ENCODE peak calls at places on chromosomes 11 and 22, in six cellular contexts. One of them, this sample, is unnamed.

GRCh38 chr11:96044747-96045146 is 120.8 kb upstream of the MTMR2 start:
- DNase-seq in lower lobe of right lung: no peak
- DNase-seq in choroid plexus epithelial cell: no peak
- DNase-seq in AG10803: no peak
- DNase-seq in astrocyte: no peak
- DNase-seq in foreskin fibroblast: no peak
- DNase-seq in this sample: no peak

GRCh38 chr22:31135706-31136105 is 4.6 kb downstream of the PLA2G3 start:
- DNase-seq in lower lobe of right lung: no peak
- DNase-seq in choroid plexus epithelial cell: no peak
- DNase-seq in AG10803: no peak
- DNase-seq in astrocyte: no peak
- DNase-seq in foreskin fibroblast: no peak
- DNase-seq in this sample: no peak

GRCh38 chr11:18490736-18491485 is 35.3 kb downstream of the LDHAL6A start:
- DNase-seq in lower lobe of right lung: no peak
- DNase-seq in choroid plexus epithelial cell: no peak
- DNase-seq in AG10803: no peak
- DNase-seq in astrocyte: no peak
- DNase-seq in foreskin fibroblast: no peak
- DNase-seq in this sample: no peak

GRCh38 chr11:69156673-69157155 is 979 bp downstream of the SMIM38 start:
- DNase-seq in lower lobe of right lung: peak
- DNase-seq in choroid plexus epithelial cell: peak
- DNase-seq in AG10803: peak
- DNase-seq in astrocyte: no peak
- DNase-seq in foreskin fibroblast: peak
- DNase-seq in this sample: no peak

GRCh38 chr11:33775832-33776231 is 1.5 kb upstream of the FBXO3 start:
- DNase-seq in lower lobe of right lung: no peak
- DNase-seq in choroid plexus epithelial cell: no peak
- DNase-seq in AG10803: no peak
- DNase-seq in astrocyte: no peak
- DNase-seq in foreskin fibroblast: peak
- DNase-seq in this sample: no peak

GRCh38 chr11:129257512-129257911 is 65.4 kb upstream of the ARHGAP32 start:
- DNase-seq in lower lobe of right lung: no peak
- DNase-seq in choroid plexus epithelial cell: no peak
- DNase-seq in AG10803: no peak
- DNase-seq in astrocyte: no peak
- DNase-seq in foreskin fibroblast: no peak
- DNase-seq in this sample: no peak

GRCh38 chr22:19756288-19757128 is 4.1 kb upstream of the TBX1 start:
- DNase-seq in lower lobe of right lung: peak
- DNase-seq in choroid plexus epithelial cell: peak
- DNase-seq in AG10803: no peak
- DNase-seq in astrocyte: no peak
- DNase-seq in foreskin fibroblast: peak
- DNase-seq in this sample: no peak

GRCh38 chr11:10505278-10506012 is 35.5 kb downstream of the RNF141 start:
- DNase-seq in lower lobe of right lung: no peak
- DNase-seq in choroid plexus epithelial cell: peak
- DNase-seq in AG10803: no peak
- DNase-seq in astrocyte: peak
- DNase-seq in foreskin fibroblast: no peak
- DNase-seq in this sample: no peak

GRCh38 chr11:34757026-34757451 is 136.1 kb downstream of the EHF start:
- DNase-seq in lower lobe of right lung: no peak
- DNase-seq in choroid plexus epithelial cell: no peak
- DNase-seq in AG10803: no peak
- DNase-seq in astrocyte: no peak
- DNase-seq in foreskin fibroblast: peak
- DNase-seq in this sample: no peak

GRCh38 chr22:39514373-39514973 is 5.9 kb upstream of the ATF4 start:
- DNase-seq in lower lobe of right lung: peak
- DNase-seq in choroid plexus epithelial cell: peak
- DNase-seq in AG10803: peak
- DNase-seq in astrocyte: no peak
- DNase-seq in foreskin fibroblast: peak
- DNase-seq in this sample: no peak

GRCh38 chr22:38869663-38870062 is 2.4 kb downstream of the CBX6 start:
- DNase-seq in lower lobe of right lung: peak
- DNase-seq in choroid plexus epithelial cell: no peak
- DNase-seq in AG10803: no peak
- DNase-seq in astrocyte: no peak
- DNase-seq in foreskin fibroblast: no peak
- DNase-seq in this sample: no peak

GRCh38 chr11:113016905-113017304 is 55.7 kb downstream of the NCAM1 start:
- DNase-seq in lower lobe of right lung: no peak
- DNase-seq in choroid plexus epithelial cell: no peak
- DNase-seq in AG10803: no peak
- DNase-seq in astrocyte: no peak
- DNase-seq in foreskin fibroblast: peak
- DNase-seq in this sample: no peak

GRCh38 chr22:50299724-50300619 is 7.5 kb downstream of the PLXNB2 start:
- DNase-seq in lower lobe of right lung: no peak
- DNase-seq in choroid plexus epithelial cell: no peak
- DNase-seq in AG10803: no peak
- DNase-seq in astrocyte: no peak
- DNase-seq in foreskin fibroblast: peak
- DNase-seq in this sample: no peak

GRCh38 chr11:127962416-127962815 is 624.9 kb downstream of the ETS1 start:
- DNase-seq in lower lobe of right lung: no peak
- DNase-seq in choroid plexus epithelial cell: no peak
- DNase-seq in AG10803: peak
- DNase-seq in astrocyte: no peak
- DNase-seq in foreskin fibroblast: peak
- DNase-seq in this sample: no peak

GRCh38 chr22:46002757-46003270 is 25.9 kb upstream of the WNT7B start:
- DNase-seq in lower lobe of right lung: peak
- DNase-seq in choroid plexus epithelial cell: no peak
- DNase-seq in AG10803: peak
- DNase-seq in astrocyte: peak
- DNase-seq in foreskin fibroblast: peak
- DNase-seq in this sample: no peak

GRCh38 chr11:64318694-64319420 is 936 bp downstream of the PRDX5 start:
- DNase-seq in lower lobe of right lung: no peak
- DNase-seq in choroid plexus epithelial cell: no peak
- DNase-seq in AG10803: no peak
- DNase-seq in astrocyte: no peak
- DNase-seq in foreskin fibroblast: no peak
- DNase-seq in this sample: no peak

GRCh38 chr11:11148104-11148509 is 204.9 kb downstream of the CSNK2A3 start:
- DNase-seq in lower lobe of right lung: peak
- DNase-seq in choroid plexus epithelial cell: peak
- DNase-seq in AG10803: peak
- DNase-seq in astrocyte: peak
- DNase-seq in foreskin fibroblast: peak
- DNase-seq in this sample: peak

GRCh38 chr22:49119551-49119952 is 708.1 kb downstream of the BRD1 start:
- DNase-seq in lower lobe of right lung: no peak
- DNase-seq in choroid plexus epithelial cell: no peak
- DNase-seq in AG10803: no peak
- DNase-seq in astrocyte: no peak
- DNase-seq in foreskin fibroblast: no peak
- DNase-seq in this sample: no peak

GRCh38 chr22:18968011-18968749 is 32.1 kb upstream of the PRODH start:
- DNase-seq in lower lobe of right lung: peak
- DNase-seq in choroid plexus epithelial cell: peak
- DNase-seq in AG10803: peak
- DNase-seq in astrocyte: no peak
- DNase-seq in foreskin fibroblast: peak
- DNase-seq in this sample: no peak

GRCh38 chr11:115290479-115291390 is 213.5 kb downstream of the CADM1 start:
- DNase-seq in lower lobe of right lung: no peak
- DNase-seq in choroid plexus epithelial cell: no peak
- DNase-seq in AG10803: no peak
- DNase-seq in astrocyte: no peak
- DNase-seq in foreskin fibroblast: no peak
- DNase-seq in this sample: no peak

GRCh38 chr22:22897036-22897435 is 9.4 kb downstream of the IGLL5 start:
- DNase-seq in lower lobe of right lung: no peak
- DNase-seq in choroid plexus epithelial cell: no peak
- DNase-seq in AG10803: no peak
- DNase-seq in astrocyte: no peak
- DNase-seq in foreskin fibroblast: no peak
- DNase-seq in this sample: no peak

GRCh38 chr11:9962722-9963121 is 298.8 kb downstream of the SWAP70 start:
- DNase-seq in lower lobe of right lung: no peak
- DNase-seq in choroid plexus epithelial cell: peak
- DNase-seq in AG10803: no peak
- DNase-seq in astrocyte: no peak
- DNase-seq in foreskin fibroblast: no peak
- DNase-seq in this sample: no peak

GRCh38 chr22:45770506-45770905 is 98.9 kb downstream of the ATXN10 start:
- DNase-seq in lower lobe of right lung: no peak
- DNase-seq in choroid plexus epithelial cell: no peak
- DNase-seq in AG10803: no peak
- DNase-seq in astrocyte: no peak
- DNase-seq in foreskin fibroblast: no peak
- DNase-seq in this sample: no peak

GRCh38 chr22:22855617-22856308 is 31.9 kb upstream of the IGLL5 start:
- DNase-seq in lower lobe of right lung: no peak
- DNase-seq in choroid plexus epithelial cell: peak
- DNase-seq in AG10803: no peak
- DNase-seq in astrocyte: no peak
- DNase-seq in foreskin fibroblast: peak
- DNase-seq in this sample: no peak

GRCh38 chr11:2265396-2265795 is 5.0 kb downstream of the ASCL2 start:
- DNase-seq in lower lobe of right lung: peak
- DNase-seq in choroid plexus epithelial cell: no peak
- DNase-seq in AG10803: no peak
- DNase-seq in astrocyte: no peak
- DNase-seq in foreskin fibroblast: no peak
- DNase-seq in this sample: no peak

GRCh38 chr22:41619979-41620645 is 731 bp downstream of the DESI1 start:
- DNase-seq in lower lobe of right lung: peak
- DNase-seq in choroid plexus epithelial cell: no peak
- DNase-seq in AG10803: no peak
- DNase-seq in astrocyte: no peak
- DNase-seq in foreskin fibroblast: peak
- DNase-seq in this sample: no peak

GRCh38 chr11:19978668-19979518 is 181.4 kb downstream of the DBX1 start:
- DNase-seq in lower lobe of right lung: peak
- DNase-seq in choroid plexus epithelial cell: peak
- DNase-seq in AG10803: peak
- DNase-seq in astrocyte: peak
- DNase-seq in foreskin fibroblast: peak
- DNase-seq in this sample: peak

GRCh38 chr11:109308551-109308950 is 113.4 kb upstream of the C11orf87 start:
- DNase-seq in lower lobe of right lung: no peak
- DNase-seq in choroid plexus epithelial cell: no peak
- DNase-seq in AG10803: peak
- DNase-seq in astrocyte: no peak
- DNase-seq in foreskin fibroblast: no peak
- DNase-seq in this sample: no peak

GRCh38 chr11:72069787-72070251 is 10.5 kb downstream of the NUMA1 start:
- DNase-seq in lower lobe of right lung: peak
- DNase-seq in choroid plexus epithelial cell: peak
- DNase-seq in AG10803: peak
- DNase-seq in astrocyte: peak
- DNase-seq in foreskin fibroblast: peak
- DNase-seq in this sample: peak
- H3K4me3 ChIP-seq in lower lobe of right lung: peak
- H3K4me3 ChIP-seq in choroid plexus epithelial cell: peak
- H3K4me3 ChIP-seq in AG10803: peak
- H3K4me3 ChIP-seq in astrocyte: peak
- H3K4me3 ChIP-seq in foreskin fibroblast: peak
- H3K4me3 ChIP-seq in this sample: no peak

GRCh38 chr11:980438-981365 is 55.0 kb downstream of the AP2A2 start:
- DNase-seq in lower lobe of right lung: no peak
- DNase-seq in choroid plexus epithelial cell: peak
- DNase-seq in AG10803: peak
- DNase-seq in astrocyte: peak
- DNase-seq in foreskin fibroblast: peak
- DNase-seq in this sample: no peak
- TF ChIP-seq CTCF in lower lobe of right lung: peak
- TF ChIP-seq CTCF in choroid plexus epithelial cell: peak
- TF ChIP-seq CTCF in AG10803: peak
- TF ChIP-seq CTCF in astrocyte: no peak
- TF ChIP-seq CTCF in foreskin fibroblast: no peak
- TF ChIP-seq CTCF in this sample: no peak

DNA sequence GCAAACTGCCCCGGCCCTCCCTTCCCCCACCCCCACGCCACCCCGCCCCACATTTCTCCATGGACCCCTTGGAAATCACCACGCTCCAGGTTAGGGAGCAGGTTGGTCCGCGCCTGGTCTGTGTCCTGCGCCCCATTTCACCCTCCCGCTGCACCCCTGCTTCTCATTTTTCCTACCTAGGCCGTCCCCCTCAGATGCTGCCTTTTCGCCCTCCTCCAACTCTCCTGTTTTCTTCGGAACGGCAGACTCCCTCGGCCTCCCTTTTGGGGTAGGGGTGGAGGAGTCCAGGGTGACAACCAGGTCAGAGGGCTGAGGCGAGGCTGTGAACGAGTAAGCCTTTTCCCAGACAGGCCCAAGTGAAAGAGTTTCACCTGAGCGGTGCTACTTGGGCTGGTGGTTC is 893 bp upstream of the SCN4B start:
- DNase-seq in lower lobe of right lung: no peak
- DNase-seq in choroid plexus epithelial cell: no peak
- DNase-seq in AG10803: no peak
- DNase-seq in astrocyte: no peak
- DNase-seq in foreskin fibroblast: no peak
- DNase-seq in this sample: no peak
- H3K4me3 ChIP-seq in lower lobe of right lung: peak
- H3K4me3 ChIP-seq in choroid plexus epithelial cell: no peak
- H3K4me3 ChIP-seq in AG10803: no peak
- H3K4me3 ChIP-seq in astrocyte: no peak
- H3K4me3 ChIP-seq in foreskin fibroblast: no peak
- H3K4me3 ChIP-seq in this sample: no peak

DNA sequence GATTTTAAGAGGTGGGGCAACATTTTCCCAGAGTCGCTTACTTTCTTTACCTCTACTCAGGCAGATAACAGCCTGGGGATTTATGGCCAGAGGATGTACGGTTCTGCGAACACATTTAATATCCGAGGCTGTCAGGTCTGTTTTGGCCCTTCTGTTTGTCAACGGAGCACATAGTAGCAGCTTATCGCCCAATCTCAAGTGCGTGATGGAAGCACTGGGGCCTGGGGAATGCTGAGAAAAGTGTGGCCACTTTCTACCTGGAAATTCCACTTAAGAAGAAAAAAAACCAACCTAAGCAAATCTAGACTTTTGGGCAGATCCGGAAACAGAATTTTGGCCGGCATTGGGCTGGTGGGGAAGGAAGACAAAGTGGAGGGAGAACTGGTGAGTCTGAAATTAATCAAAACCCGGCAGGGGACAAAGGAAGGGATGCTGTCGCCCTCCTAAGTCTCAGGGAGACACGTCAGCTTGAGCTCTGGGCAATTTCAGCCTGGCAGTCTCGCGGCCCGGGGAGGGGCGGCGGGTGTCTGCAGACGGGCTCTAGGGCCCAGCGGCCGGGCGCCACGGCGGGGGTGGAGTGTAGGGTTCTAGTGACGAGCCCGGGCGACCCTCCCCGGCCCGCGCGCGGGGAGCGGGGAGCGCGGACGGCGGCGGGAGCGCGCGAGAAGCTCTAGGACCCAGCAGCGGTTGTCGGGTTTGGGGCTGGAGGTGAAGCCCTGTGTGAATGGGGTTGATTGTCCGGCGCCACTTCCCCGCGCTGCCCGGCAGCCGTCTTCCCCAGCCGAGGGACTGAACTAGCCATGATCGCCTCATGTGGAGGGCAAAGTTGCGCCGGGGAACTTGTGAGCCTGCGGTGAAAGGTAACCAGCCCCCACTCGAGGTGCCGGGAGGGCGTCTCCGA is at the start of gene AMOTL1:
- DNase-seq in lower lobe of right lung: peak
- DNase-seq in choroid plexus epithelial cell: peak
- DNase-seq in AG10803: peak
- DNase-seq in astrocyte: peak
- DNase-seq in foreskin fibroblast: peak
- DNase-seq in this sample: no peak
- TF ChIP-seq CTCF in lower lobe of right lung: no peak
- TF ChIP-seq CTCF in choroid plexus epithelial cell: no peak
- TF ChIP-seq CTCF in AG10803: peak
- TF ChIP-seq CTCF in astrocyte: no peak
- TF ChIP-seq CTCF in foreskin fibroblast: no peak
- TF ChIP-seq CTCF in this sample: no peak